ENCODE peak calls at places on chromosomes 5 and 9, in ten cellular contexts. J is heart right ventricle; W is lung; V is heart left ventricle; U is transverse colon; P is CD4-positive, alpha-beta T cell; K is brain microvascular endothelial cell; D is B cell; G is fibroblast of pulmonary artery; M is AG04450. I is an unnamed sample.

GRCh38 chr9:133004091-133005072 is 25.9 kb downstream of the GFI1B start:
- DNase-seq in J (no peak), W (no peak), V (no peak), U (no peak), P (no peak), K (no peak), D (no peak), G (no peak), M (no peak), I (peak)

GRCh38 chr9:75027187-75028107 is 646 bp downstream of the CARNMT1 start:
- DNase-seq in J (peak), W (peak), V (peak), U (peak), P (peak), K (peak), D (peak), G (peak), M (no peak), I (peak)

GRCh38 chr9:127445851-127446719 is 5.1 kb downstream of the RPL12 start:
- DNase-seq in J (no peak), W (no peak), V (no peak), U (no peak), P (no peak), K (no peak), D (no peak), G (no peak), M (no peak), I (no peak)

GRCh38 chr9:137524161-137524560 is 26.0 kb downstream of the PNPLA7 start:
- DNase-seq in J (no peak), W (no peak), V (no peak), U (no peak), P (no peak), K (no peak), D (no peak), G (no peak), M (no peak), I (peak)

GRCh38 chr5:62083661-62084060 is 222.3 kb upstream of the KIF2A start:
- DNase-seq in J (no peak), W (no peak), V (no peak), U (no peak), P (no peak), K (no peak), D (no peak), G (no peak), M (no peak), I (no peak)

GRCh38 chr9:121736964-121737462 is 85.6 kb downstream of the DAB2IP start:
- DNase-seq in J (peak), W (peak), V (peak), U (peak), P (no peak), K (no peak), D (no peak), G (no peak), M (no peak), I (no peak)

GRCh38 chr9:16515879-16516289 is 354.6 kb downstream of the BNC2 start:
- DNase-seq in J (no peak), W (no peak), V (no peak), U (no peak), P (no peak), K (peak), D (no peak), G (peak), M (no peak), I (peak)

GRCh38 chr5:120919017-120919416 is 454.9 kb downstream of the PRR16 start:
- DNase-seq in J (no peak), W (no peak), V (no peak), U (no peak), P (no peak), K (no peak), D (no peak), G (no peak), M (no peak), I (no peak)

GRCh38 chr5:41412496-41412895 is 97.9 kb downstream of the PLCXD3 start:
- DNase-seq in J (no peak), W (no peak), V (no peak), U (no peak), P (no peak), K (no peak), D (no peak), G (no peak), M (no peak), I (no peak)

GRCh38 chr9:114465906-114466900 is 39.1 kb downstream of the WHRN start:
- DNase-seq in J (no peak), W (no peak), V (no peak), U (no peak), P (no peak), K (no peak), D (no peak), G (no peak), M (no peak), I (no peak)

GRCh38 chr5:34914671-34915138 is 599 bp downstream of the RAD1 start:
- DNase-seq in J (peak), W (no peak), V (no peak), U (peak), P (no peak), K (peak), D (no peak), G (peak), M (no peak), I (peak)

GRCh38 chr5:124274949-124275348 is 471.5 kb downstream of the ZNF608 start:
- DNase-seq in J (no peak), W (no peak), V (no peak), U (no peak), P (no peak), K (peak), D (no peak), G (peak), M (no peak), I (no peak)

GRCh38 chr5:82549263-82549662 is 271.1 kb upstream of the RPS23 start:
- DNase-seq in J (no peak), W (no peak), V (no peak), U (no peak), P (no peak), K (no peak), D (no peak), G (no peak), M (no peak), I (no peak)

GRCh38 chr9:130243015-130243881 is 22.3 kb upstream of the HMCN2 start:
- DNase-seq in J (peak), W (peak), V (peak), U (peak), P (peak), K (peak), D (peak), G (peak), M (peak), I (peak)

GRCh38 chr5:57037355-57037754 is 85.4 kb upstream of the MIER3 start:
- DNase-seq in J (no peak), W (no peak), V (no peak), U (no peak), P (no peak), K (no peak), D (no peak), G (peak), M (no peak), I (no peak)

GRCh38 chr5:125210241-125210947 is 464.0 kb upstream of the ZNF608 start:
- DNase-seq in J (no peak), W (no peak), V (no peak), U (no peak), P (no peak), K (no peak), D (no peak), G (no peak), M (no peak), I (no peak)

GRCh38 chr9:114655689-114656088 is 1.9 kb downstream of the TEX53 start:
- DNase-seq in J (no peak), W (no peak), V (no peak), U (no peak), P (no peak), K (peak), D (no peak), G (peak), M (peak), I (peak)

GRCh38 chr5:106142131-106142530 is 1528.6 kb downstream of the EFNA5 start:
- DNase-seq in J (no peak), W (no peak), V (no peak), U (no peak), P (no peak), K (no peak), D (no peak), G (no peak), M (no peak), I (no peak)

GRCh38 chr9:36039696-36040095 is 3.0 kb downstream of the RECK start:
- DNase-seq in J (no peak), W (no peak), V (no peak), U (no peak), P (no peak), K (no peak), D (no peak), G (peak), M (no peak), I (peak)

GRCh38 chr9:120242397-120242796 is 337.6 kb downstream of the CDK5RAP2 start:
- DNase-seq in J (no peak), W (no peak), V (no peak), U (no peak), P (no peak), K (no peak), D (no peak), G (no peak), M (no peak), I (no peak)

GRCh38 chr5:1873242-1873959 is 9.3 kb downstream of the IRX4 start:
- DNase-seq in J (peak), W (no peak), V (no peak), U (peak), P (no peak), K (no peak), D (no peak), G (no peak), M (no peak), I (no peak)

GRCh38 chr5:179421156-179421895 is 76.1 kb upstream of the ADAMTS2 start:
- DNase-seq in J (no peak), W (no peak), V (no peak), U (no peak), P (no peak), K (no peak), D (no peak), G (no peak), M (no peak), I (peak)

GRCh38 chr9:10366171-10366779 is 246.5 kb downstream of the PTPRD start:
- DNase-seq in J (peak), W (no peak), V (no peak), U (no peak), P (no peak), K (peak), D (no peak), G (peak), M (no peak), I (peak)

GRCh38 chr9:131008086-131008485 is 888 bp upstream of the LAMC3 start:
- DNase-seq in J (no peak), W (no peak), V (no peak), U (no peak), P (no peak), K (no peak), D (no peak), G (no peak), M (no peak), I (no peak)

GRCh38 chr5:172642926-172643325 is 1.9 kb downstream of the NEURL1B start:
- DNase-seq in J (no peak), W (no peak), V (no peak), U (no peak), P (no peak), K (no peak), D (no peak), G (no peak), M (no peak), I (peak)

GRCh38 chr9:101176384-101176783 is 147.9 kb downstream of the PLPPR1 start:
- DNase-seq in J (no peak), W (no peak), V (no peak), U (no peak), P (no peak), K (no peak), D (no peak), G (no peak), M (no peak), I (no peak)
- TF ChIP-seq CTCF in J (no peak), W (no peak), V (no peak), U (no peak), P (no peak), K (no peak), D (no peak), G (no peak), M (no peak), I (no peak)

DNA sequence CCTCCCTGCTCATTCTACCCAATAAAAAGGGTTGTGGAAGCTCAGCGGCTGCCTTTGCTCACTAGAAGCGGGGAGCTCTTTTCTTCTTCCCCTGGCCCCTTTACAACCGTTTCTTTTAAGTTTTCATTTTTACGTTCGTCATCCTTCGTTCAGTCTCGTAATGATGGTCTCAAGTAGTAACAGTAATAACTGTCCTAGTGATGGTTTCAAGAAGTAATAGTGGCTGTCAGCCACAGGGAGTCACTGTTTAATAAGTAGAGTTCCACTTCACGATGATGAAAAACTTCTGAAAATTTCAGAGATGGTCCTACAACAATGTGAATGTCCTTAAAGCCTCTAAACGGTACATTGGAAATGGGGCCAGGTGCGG is 6.2 kb downstream of the UGT3A2 start:
- DNase-seq in J (no peak), W (no peak), V (no peak), U (no peak), P (no peak), K (no peak), D (no peak), G (no peak), M (no peak), I (no peak)
- TF ChIP-seq CTCF in J (no peak), W (no peak), V (no peak), U (no peak), P (no peak), K (no peak), D (no peak), G (no peak), M (no peak), I (peak)

DNA sequence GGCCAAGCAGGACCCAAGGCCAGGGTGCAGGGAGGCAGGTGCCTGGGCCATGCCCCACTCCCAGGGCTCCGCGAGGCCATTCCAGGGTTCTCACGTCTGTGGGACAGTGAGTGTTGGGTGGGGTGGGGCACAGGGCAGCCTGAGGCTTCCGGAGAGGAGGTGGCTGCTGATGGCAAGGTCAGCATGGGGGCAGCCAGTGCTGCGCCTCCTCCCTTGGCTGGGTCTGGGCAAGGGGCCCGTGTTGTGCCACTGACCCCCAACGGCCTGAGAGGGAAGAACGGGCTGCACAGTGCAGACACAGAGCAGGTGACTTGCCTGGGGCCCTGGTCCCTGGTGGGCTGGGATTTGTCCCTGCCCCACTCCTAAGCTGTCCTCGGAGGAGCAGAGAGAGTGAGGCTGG is 82.1 kb downstream of the RXRA start:
- DNase-seq in J (peak), W (no peak), V (no peak), U (no peak), P (no peak), K (no peak), D (no peak), G (no peak), M (no peak), I (no peak)
- TF ChIP-seq CTCF in J (peak), W (no peak), V (peak), U (no peak), P (no peak), K (no peak), D (no peak), G (no peak), M (no peak), I (no peak)

GRCh38 chr5:43609752-43610151 is 6.8 kb downstream of the NNT start:
- DNase-seq in J (no peak), W (no peak), V (no peak), U (no peak), P (no peak), K (no peak), D (no peak), G (no peak), M (no peak), I (no peak)
- TF ChIP-seq CTCF in J (no peak), W (no peak), V (no peak), U (no peak), P (no peak), K (peak), D (peak), G (peak), M (peak), I (peak)

GRCh38 chr9:5976668-5977397 is 38.6 kb downstream of the RANBP6 start:
- DNase-seq in J (no peak), W (no peak), V (no peak), U (no peak), P (no peak), K (no peak), D (no peak), G (no peak), M (no peak), I (no peak)

GRCh38 chr9:5982352-5982751 is 33.1 kb downstream of the RANBP6 start:
- DNase-seq in J (no peak), W (no peak), V (no peak), U (no peak), P (no peak), K (no peak), D (no peak), G (no peak), M (no peak), I (no peak)

DNA sequence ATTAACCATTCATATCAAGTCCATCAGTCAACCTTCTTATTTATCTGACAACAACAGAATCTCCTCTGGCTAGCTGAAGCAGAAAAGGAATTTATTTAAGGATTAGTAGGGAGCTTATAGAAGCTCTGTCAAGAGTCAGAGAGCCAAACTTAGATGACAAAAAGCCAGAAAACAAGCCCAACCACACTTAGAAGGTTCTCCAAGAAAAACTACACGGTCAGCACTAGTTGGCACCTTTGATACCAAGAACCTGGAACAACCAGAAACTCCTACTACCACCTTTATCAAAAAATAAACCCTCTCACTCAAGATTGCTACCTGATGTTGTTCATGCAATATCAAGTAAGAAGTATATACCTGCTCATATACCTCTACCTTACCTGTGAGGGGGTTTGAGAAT is 36.9 kb downstream of the RANBP6 start:
- DNase-seq in J (no peak), W (no peak), V (no peak), U (no peak), P (no peak), K (no peak), D (no peak), G (no peak), M (no peak), I (no peak)
- TF ChIP-seq CTCF in J (no peak), W (no peak), V (no peak), U (no peak), P (no peak), K (no peak), D (no peak), G (no peak), M (no peak), I (no peak)

DNA sequence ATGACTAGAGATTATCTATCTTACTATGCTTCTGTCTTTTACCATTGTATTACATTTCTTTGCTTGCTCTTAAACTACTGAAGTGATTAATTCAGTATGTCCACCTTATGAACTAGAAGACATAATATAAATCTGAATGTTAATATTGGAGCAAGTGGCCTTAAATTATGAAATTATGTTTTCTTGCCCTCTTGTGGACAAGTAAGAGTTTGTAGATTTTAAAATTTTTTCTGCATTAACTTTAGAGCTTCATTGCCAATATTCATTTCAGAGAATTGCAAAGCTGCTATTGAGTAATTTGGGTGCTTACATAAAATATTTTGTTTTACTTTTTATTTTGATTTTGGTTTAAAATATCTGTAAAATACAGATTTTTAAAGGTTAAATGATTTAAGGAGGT is 55.3 kb downstream of the RANBP17 start:
- DNase-seq in J (no peak), W (no peak), V (no peak), U (no peak), P (no peak), K (no peak), D (no peak), G (peak), M (no peak), I (no peak)
- TF ChIP-seq CTCF in J (no peak), W (no peak), V (no peak), U (no peak), P (no peak), K (no peak), D (no peak), G (peak), M (peak), I (peak)

GRCh38 chr5:59485629-59486439 is 407.7 kb downstream of the PDE4D start:
- DNase-seq in J (no peak), W (no peak), V (no peak), U (no peak), P (no peak), K (no peak), D (no peak), G (no peak), M (no peak), I (no peak)

GRCh38 chr5:59483971-59484472 is 409.5 kb downstream of the PDE4D start:
- DNase-seq in J (no peak), W (no peak), V (no peak), U (no peak), P (no peak), K (peak), D (no peak), G (peak), M (no peak), I (no peak)

GRCh38 chr5:59486508-59486907 is 407.0 kb downstream of the PDE4D start:
- DNase-seq in J (no peak), W (no peak), V (no peak), U (no peak), P (no peak), K (no peak), D (no peak), G (no peak), M (no peak), I (no peak)

GRCh38 chr5:59484618-59485017 is 408.9 kb downstream of the PDE4D start:
- DNase-seq in J (no peak), W (no peak), V (no peak), U (no peak), P (no peak), K (no peak), D (no peak), G (no peak), M (no peak), I (no peak)

DNA sequence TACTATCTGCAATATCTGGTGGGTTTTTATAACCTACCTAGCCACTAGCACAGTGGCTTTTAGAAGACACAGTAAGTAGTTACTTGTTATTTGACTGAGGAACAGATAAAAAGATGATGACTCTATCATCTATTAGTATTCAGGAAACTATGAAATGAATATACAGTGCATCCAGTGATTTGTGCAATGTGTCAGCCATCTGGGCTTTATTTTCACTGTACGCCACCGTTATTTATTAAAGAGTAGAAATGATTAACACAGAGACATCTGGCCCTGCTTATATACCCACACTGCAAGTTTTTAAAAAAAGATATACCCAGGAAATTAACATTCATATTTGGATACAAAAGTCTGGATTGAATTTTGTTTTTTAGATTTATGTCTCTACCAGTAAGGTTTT is 408.4 kb downstream of the PDE4D start:
- DNase-seq in J (no peak), W (no peak), V (no peak), U (no peak), P (no peak), K (no peak), D (no peak), G (no peak), M (no peak), I (no peak)
- TF ChIP-seq CTCF in J (no peak), W (no peak), V (no peak), U (no peak), P (no peak), K (no peak), D (no peak), G (no peak), M (no peak), I (no peak)

GRCh38 chr5:43019615-43020293 is 20.4 kb downstream of the ANXA2R start:
- DNase-seq in J (peak), W (peak), V (peak), U (peak), P (peak), K (peak), D (peak), G (peak), M (no peak), I (peak)
- TF ChIP-seq CTCF in J (peak), W (no peak), V (peak), U (peak), P (peak), K (peak), D (peak), G (peak), M (peak), I (peak)

GRCh38 chr5:92715946-92716345 is 865.1 kb downstream of the NR2F1-AS1 start:
- DNase-seq in J (no peak), W (no peak), V (no peak), U (no peak), P (no peak), K (no peak), D (no peak), G (no peak), M (no peak), I (no peak)

GRCh38 chr5:92713361-92713875 is 867.6 kb downstream of the NR2F1-AS1 start:
- DNase-seq in J (no peak), W (no peak), V (no peak), U (no peak), P (no peak), K (no peak), D (no peak), G (no peak), M (no peak), I (no peak)
- TF ChIP-seq CTCF in J (no peak), W (no peak), V (no peak), U (no peak), P (no peak), K (no peak), D (no peak), G (no peak), M (no peak), I (no peak)

GRCh38 chr5:139341689-139342422 is at the start of gene PAIP2:
- DNase-seq in J (peak), W (peak), V (peak), U (peak), P (peak), K (peak), D (peak), G (peak), M (peak), I (peak)
- TF ChIP-seq CTCF in J (peak), W (peak), V (peak), U (peak), P (peak), K (peak), D (peak), G (peak), M (peak), I (peak)

I was measured in osteoblast.